ENCODE peak calls at places on chromosomes 6 and 20, in seven cellular contexts. N, O, P, R, J, K and S are unnamed samples.

GRCh38 chr6:133415262-133415661 is 174.1 kb downstream of the EYA4 start:
- DNase-seq in K (no peak), N (no peak), J (no peak), P (no peak), R (no peak), O (no peak), S (no peak)

GRCh38 chr6:6315660-6316059 is 4.8 kb downstream of the F13A1 start:
- DNase-seq in J (no peak), O (peak), K (no peak), N (peak), P (peak), R (peak), S (peak)

GRCh38 chr20:37741055-37741454 is 47.2 kb downstream of the CTNNBL1 start:
- DNase-seq in N (no peak), K (no peak), O (no peak), J (no peak), P (no peak), R (no peak), S (no peak)

GRCh38 chr6:16582437-16583150 is 178.7 kb downstream of the ATXN1 start:
- DNase-seq in J (no peak), K (no peak), R (no peak), O (no peak), P (no peak), N (no peak), S (no peak)

GRCh38 chr6:11598687-11599086 is 61.1 kb downstream of the TMEM170B start:
- DNase-seq in N (no peak), O (no peak), K (no peak), R (no peak), J (no peak), P (no peak), S (no peak)

GRCh38 chr6:123316733-123317323 is 319.9 kb downstream of the TRDN start:
- DNase-seq in O (peak), K (no peak), N (no peak), R (no peak), J (no peak), P (peak), S (no peak)

GRCh38 chr6:6655805-6656251 is 67.3 kb downstream of the LY86 start:
- DNase-seq in K (no peak), J (no peak), N (no peak), O (no peak), R (no peak), P (no peak), S (no peak)

GRCh38 chr6:18226451-18226850 is 37.9 kb downstream of the DEK start:
- DNase-seq in R (no peak), K (no peak), P (no peak), N (no peak), O (no peak), J (no peak), S (no peak)

GRCh38 chr6:152669894-152670293 is 27.8 kb upstream of the MYCT1 start:
- DNase-seq in N (no peak), K (no peak), R (no peak), O (peak), J (no peak), P (no peak), S (no peak)

GRCh38 chr6:45454008-45454911 is 76.5 kb upstream of the SUPT3H start:
- DNase-seq in N (no peak), O (no peak), R (no peak), K (no peak), P (no peak), J (no peak), S (no peak)

GRCh38 chr6:5175635-5176034 is 85.1 kb downstream of the LYRM4 start:
- DNase-seq in J (no peak), P (no peak), K (no peak), N (no peak), R (no peak), O (no peak), S (no peak)

GRCh38 chr6:137767931-137768690 is 98.9 kb upstream of the TNFAIP3 start:
- DNase-seq in N (no peak), J (no peak), R (no peak), O (no peak), P (no peak), K (no peak), S (no peak)

GRCh38 chr6:17178301-17178700 is 76.5 kb downstream of the STMND1 start:
- DNase-seq in K (no peak), J (no peak), O (no peak), N (no peak), P (no peak), R (no peak), S (no peak)

GRCh38 chr20:22385602-22386299 is 198.6 kb downstream of the FOXA2 start:
- DNase-seq in J (no peak), K (no peak), N (no peak), R (no peak), P (no peak), O (peak), S (no peak)

GRCh38 chr6:33290459-33290858 is 1.1 kb downstream of the PFDN6 start:
- DNase-seq in P (no peak), R (no peak), N (no peak), K (no peak), J (no peak), O (no peak), S (no peak)

GRCh38 chr20:8756410-8756809 is 312.5 kb upstream of the PLCB4 start:
- DNase-seq in J (no peak), N (no peak), R (peak), O (no peak), K (no peak), P (no peak), S (no peak)

GRCh38 chr6:31765910-31766794 is 3.7 kb downstream of the SAPCD1 start:
- DNase-seq in P (no peak), R (no peak), J (no peak), O (peak), N (no peak), K (peak), S (peak)

GRCh38 chr6:98310408-98310807 is 524.0 kb upstream of the POU3F2 start:
- DNase-seq in P (no peak), J (no peak), N (no peak), O (no peak), K (no peak), R (no peak), S (no peak)

GRCh38 chr6:132964101-132964867 is 149.9 kb downstream of the RPS12 start:
- DNase-seq in N (no peak), J (no peak), R (no peak), K (no peak), P (no peak), O (no peak), S (no peak)

GRCh38 chr6:100370265-100370664 is 94.5 kb downstream of the SIM1 start:
- DNase-seq in O (peak), P (no peak), N (no peak), R (no peak), K (no peak), J (no peak), S (no peak)

GRCh38 chr6:82908661-82909060 is 157.0 kb downstream of the UBE3D start:
- DNase-seq in K (no peak), R (no peak), J (no peak), N (no peak), O (no peak), P (no peak), S (no peak)

GRCh38 chr20:18613553-18613952 is 25.7 kb downstream of the DTD1 start:
- DNase-seq in K (no peak), R (no peak), O (no peak), J (no peak), N (no peak), P (no peak), S (no peak)

GRCh38 chr6:3653528-3654070 is 97.9 kb downstream of the PXDC1 start:
- DNase-seq in N (no peak), J (no peak), K (no peak), P (no peak), O (no peak), R (no peak), S (no peak)

GRCh38 chr6:25173951-25174474 is 105.2 kb upstream of the CARMIL1 start:
- DNase-seq in R (no peak), K (no peak), P (no peak), N (no peak), J (no peak), O (no peak), S (no peak)

GRCh38 chr20:46343358-46344357 is 35.4 kb upstream of the CDH22 start:
- DNase-seq in J (no peak), P (no peak), R (no peak), N (no peak), O (no peak), K (no peak), S (no peak)

DNA sequence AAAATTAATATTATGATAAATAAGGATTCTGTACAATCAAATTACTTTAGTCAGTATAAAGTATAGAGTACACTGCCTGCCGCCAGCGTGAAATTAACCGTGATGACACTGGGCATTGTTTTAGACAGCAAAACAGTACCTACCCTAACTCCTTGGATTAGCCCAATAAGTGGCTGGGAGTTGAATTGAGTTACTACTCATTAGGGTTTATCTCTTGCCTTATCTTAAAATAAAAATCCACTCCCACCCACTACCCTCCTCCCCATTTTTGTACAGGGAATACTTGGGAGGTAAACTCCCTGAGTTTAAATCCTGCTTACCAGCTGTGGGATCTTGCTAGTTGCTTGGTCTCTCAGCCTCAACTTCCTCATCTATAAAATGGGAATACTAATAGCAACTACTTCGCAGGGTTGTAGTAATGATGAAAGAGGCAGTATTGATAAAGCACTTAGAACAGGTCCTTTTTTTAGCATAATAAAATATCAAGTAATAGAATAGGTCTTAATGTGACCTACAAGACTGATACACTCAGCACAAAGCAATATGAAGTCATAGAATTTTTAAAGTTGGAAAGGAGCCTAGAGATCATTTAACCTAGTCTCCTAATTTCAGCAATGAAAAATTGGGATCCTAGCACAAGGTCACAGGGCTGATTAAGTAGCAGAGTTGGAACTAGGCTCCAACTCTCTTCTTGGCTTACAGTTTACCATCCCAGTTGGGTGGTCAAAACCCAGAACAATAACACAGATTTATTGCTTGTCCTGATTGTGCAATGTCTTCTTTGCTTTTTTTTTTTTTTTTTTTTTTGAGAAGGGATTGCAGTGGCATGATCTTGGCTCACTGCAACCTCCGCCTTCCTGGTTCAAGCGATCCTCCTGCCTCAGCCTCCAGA is 23.8 kb downstream of the PHACTR2 start:
- DNase-seq in J (no peak), O (no peak), R (no peak), P (no peak), N (no peak), K (no peak), S (no peak)
- H3K27ac ChIP-seq in J (no peak), O (no peak), R (peak), P (no peak), N (peak), K (no peak), S (no peak)

GRCh38 chr20:49627329-49627761 is 59.4 kb upstream of the PTGIS start:
- DNase-seq in N (no peak), R (no peak), P (no peak), O (no peak), K (no peak), J (no peak), S (peak)
- H3K27ac ChIP-seq in N (no peak), R (no peak), P (no peak), O (peak), K (no peak), J (no peak), S (no peak)

GRCh38 chr6:135901776-135902524 is 50.4 kb downstream of the PDE7B start:
- DNase-seq in O (no peak), K (no peak), R (peak), J (no peak), N (peak), P (no peak), S (no peak)
- H3K27ac ChIP-seq in O (no peak), K (peak), R (peak), J (no peak), N (peak), P (no peak), S (no peak)

GRCh38 chr6:108132863-108133262 is 33.0 kb upstream of the NR2E1 start:
- DNase-seq in R (no peak), P (no peak), J (no peak), O (no peak), N (no peak), K (no peak), S (peak)

GRCh38 chr6:108127056-108127455 is 38.8 kb upstream of the NR2E1 start:
- DNase-seq in O (no peak), N (no peak), P (no peak), J (no peak), R (no peak), K (no peak), S (no peak)

GRCh38 chr6:108123946-108124345 is 41.9 kb upstream of the NR2E1 start:
- DNase-seq in J (no peak), N (no peak), P (no peak), K (no peak), O (peak), R (no peak), S (peak)

GRCh38 chr6:108123516-108123929 is 42.3 kb upstream of the NR2E1 start:
- DNase-seq in O (peak), R (no peak), P (no peak), K (no peak), N (no peak), J (no peak), S (peak)

DNA sequence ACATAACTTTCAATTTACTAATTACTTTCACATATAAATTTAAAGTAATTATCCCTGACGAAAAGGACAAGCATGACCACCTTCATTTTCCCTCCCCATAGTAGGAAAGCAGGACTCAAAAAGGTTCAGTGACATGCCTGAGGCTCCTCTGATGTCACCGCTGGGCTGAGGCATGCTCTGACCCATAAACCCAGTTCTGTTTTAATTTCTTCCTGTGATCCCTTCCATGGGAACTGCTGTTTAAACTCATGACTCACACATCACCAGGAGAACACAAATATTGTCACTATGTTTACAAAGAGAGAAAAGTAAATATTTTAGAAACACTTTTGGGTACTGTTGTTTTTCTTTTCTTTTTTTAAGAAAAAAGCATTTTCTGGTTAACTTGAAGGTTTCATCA is 38.0 kb upstream of the NR2E1 start:
- DNase-seq in R (no peak), N (no peak), K (no peak), P (no peak), J (no peak), O (no peak), S (no peak)
- H3K27ac ChIP-seq in R (no peak), N (no peak), K (no peak), P (no peak), J (no peak), O (no peak), S (no peak)

DNA sequence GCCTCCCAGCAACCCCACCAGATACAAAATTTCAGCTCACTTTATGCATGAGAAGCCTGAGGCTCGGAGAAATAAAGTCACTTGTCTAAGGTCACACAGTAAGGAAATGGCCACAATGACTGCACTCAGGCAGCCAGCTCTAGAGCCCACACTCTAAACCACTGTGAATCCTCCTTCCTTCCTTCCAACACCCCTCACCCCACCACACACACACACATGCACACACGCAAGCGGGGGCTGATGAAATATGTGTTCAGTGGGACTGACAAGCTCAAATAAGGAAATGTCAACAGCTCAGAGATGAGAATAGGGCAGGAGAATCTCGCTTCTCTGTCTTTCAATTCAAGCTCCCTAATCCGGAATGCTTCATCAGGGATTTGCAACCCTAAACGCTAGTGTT is 6.0 kb upstream of the BPIFA1 start:
- DNase-seq in J (no peak), O (no peak), N (no peak), R (no peak), P (no peak), K (no peak), S (no peak)
- H3K27ac ChIP-seq in J (no peak), O (no peak), N (no peak), R (no peak), P (no peak), K (no peak), S (no peak)

DNA sequence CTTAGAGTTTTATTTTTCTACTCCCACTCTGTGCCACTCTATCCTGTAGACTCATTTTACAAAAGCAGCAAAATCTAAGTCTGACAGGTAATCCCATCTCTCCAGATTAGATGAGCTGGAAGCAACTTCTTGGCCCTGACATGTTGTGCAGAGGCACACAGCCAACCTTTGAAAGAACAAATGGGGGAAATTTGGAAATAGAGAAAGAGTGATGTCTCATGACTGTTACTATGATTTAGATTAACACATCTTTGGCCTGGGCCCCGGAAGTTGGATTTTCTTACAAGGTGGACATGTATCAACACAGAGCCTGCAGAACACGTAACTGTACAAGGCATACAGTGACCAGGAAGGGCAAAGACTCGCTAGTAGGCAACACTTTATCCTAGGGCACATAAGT is 227.7 kb downstream of the MYLK4 start:
- DNase-seq in N (no peak), J (no peak), K (no peak), O (no peak), P (no peak), R (no peak), S (no peak)
- H3K27ac ChIP-seq in N (no peak), J (no peak), K (peak), O (no peak), P (no peak), R (no peak), S (no peak)

GRCh38 chr20:63696628-63697356 is at the start of gene TNFRSF6B:
- DNase-seq in K (peak), N (peak), O (no peak), P (no peak), R (peak), J (no peak), S (peak)
- H3K27ac ChIP-seq in K (peak), N (no peak), O (no peak), P (no peak), R (peak), J (no peak), S (no peak)